ENCODE peak calls at places on chromosomes 11 and 22, in nine cellular contexts. Y is spleen; J is CD8-positive, alpha-beta T cell; M is mammary epithelial cell; K is AG04449; G is tibial nerve; E is H1; O is dorsolateral prefrontal cortex; B is HCT116. F is an unnamed sample.
A peak's percentile ranks its signal among the peaks of the same experiment; 100 is the strongest.

GRCh38 chr11:44945639-44946038 is 5.0 kb downstream of the TP53I11 start:
- DNase-seq in Y (peak; percentile 82), J (no peak), M (no peak), K (no peak), G (no peak), E (no peak), O (no peak), B (no peak), F (no peak)

GRCh38 chr22:20652582-20652981 is 121.3 kb upstream of the SERPIND1 start:
- DNase-seq in Y (peak; percentile 62), J (no peak), M (no peak), K (no peak), G (no peak), E (no peak), O (no peak), B (no peak), F (no peak)

GRCh38 chr11:116740741-116741140 is 32.0 kb downstream of the BUD13 start:
- DNase-seq in Y (no peak), J (no peak), M (no peak), K (no peak), G (no peak), E (no peak), O (no peak), B (no peak), F (no peak)

GRCh38 chr11:33329705-33330329 is 72.6 kb downstream of the HIPK3 start:
- DNase-seq in Y (no peak), J (peak; percentile 24), M (peak; percentile 55), K (no peak), G (no peak), E (no peak), O (peak; percentile 20), B (peak; percentile 48), F (peak; percentile 77)

GRCh38 chr11:23948831-23949230 is 548.0 kb upstream of the LUZP2 start:
- DNase-seq in Y (no peak), J (no peak), M (no peak), K (no peak), G (no peak), E (no peak), O (no peak), B (no peak), F (no peak)

GRCh38 chr11:68798221-68798813 is 43.4 kb downstream of the CPT1A start:
- DNase-seq in Y (peak; percentile 79), J (peak; percentile 16), M (no peak), K (no peak), G (no peak), E (peak; percentile 89), O (no peak), B (no peak), F (peak; percentile 14)

GRCh38 chr11:120316880-120317688 is 8.0 kb upstream of the TLCD5 start:
- DNase-seq in Y (no peak), J (no peak), M (peak; percentile 89), K (no peak), G (peak; percentile 23), E (no peak), O (no peak), B (no peak), F (peak; percentile 98)

GRCh38 chr11:45278721-45279120 is 7.4 kb downstream of the SYT13 start:
- DNase-seq in Y (no peak), J (no peak), M (no peak), K (no peak), G (no peak), E (no peak), O (no peak), B (no peak), F (no peak)

GRCh38 chr22:30969532-30970355 is 679 bp downstream of the TUG1 start:
- DNase-seq in Y (no peak), J (peak; percentile 19), M (peak; percentile 39), K (no peak), G (no peak), E (no peak), O (peak; percentile 21), B (no peak), F (peak; percentile 54)

GRCh38 chr11:16945671-16946469 is 68.3 kb downstream of the PLEKHA7 start:
- DNase-seq in Y (peak; percentile 81), J (peak; percentile 4), M (peak; percentile 65), K (peak; percentile 2), G (no peak), E (peak; percentile 69), O (peak; percentile 54), B (peak; percentile 51), F (peak; percentile 77)

GRCh38 chr11:130737866-130738431 is 178.3 kb downstream of the SNX19 start:
- DNase-seq in Y (peak; percentile 47), J (no peak), M (no peak), K (peak; percentile 57), G (no peak), E (no peak), O (no peak), B (no peak), F (peak; percentile 46)

GRCh38 chr11:40445391-40445790 is 1014.1 kb downstream of the LRRC4C start:
- DNase-seq in Y (no peak), J (no peak), M (no peak), K (no peak), G (no peak), E (no peak), O (no peak), B (no peak), F (no peak)

GRCh38 chr11:29485641-29486040 is 531.2 kb downstream of the KCNA4 start:
- DNase-seq in Y (no peak), J (no peak), M (no peak), K (no peak), G (no peak), E (no peak), O (no peak), B (no peak), F (no peak)

GRCh38 chr11:71301858-71302533 is 49.6 kb upstream of the SHANK2 start:
- DNase-seq in Y (peak; percentile 33), J (no peak), M (no peak), K (no peak), G (no peak), E (peak; percentile 39), O (no peak), B (no peak), F (no peak)

DNA sequence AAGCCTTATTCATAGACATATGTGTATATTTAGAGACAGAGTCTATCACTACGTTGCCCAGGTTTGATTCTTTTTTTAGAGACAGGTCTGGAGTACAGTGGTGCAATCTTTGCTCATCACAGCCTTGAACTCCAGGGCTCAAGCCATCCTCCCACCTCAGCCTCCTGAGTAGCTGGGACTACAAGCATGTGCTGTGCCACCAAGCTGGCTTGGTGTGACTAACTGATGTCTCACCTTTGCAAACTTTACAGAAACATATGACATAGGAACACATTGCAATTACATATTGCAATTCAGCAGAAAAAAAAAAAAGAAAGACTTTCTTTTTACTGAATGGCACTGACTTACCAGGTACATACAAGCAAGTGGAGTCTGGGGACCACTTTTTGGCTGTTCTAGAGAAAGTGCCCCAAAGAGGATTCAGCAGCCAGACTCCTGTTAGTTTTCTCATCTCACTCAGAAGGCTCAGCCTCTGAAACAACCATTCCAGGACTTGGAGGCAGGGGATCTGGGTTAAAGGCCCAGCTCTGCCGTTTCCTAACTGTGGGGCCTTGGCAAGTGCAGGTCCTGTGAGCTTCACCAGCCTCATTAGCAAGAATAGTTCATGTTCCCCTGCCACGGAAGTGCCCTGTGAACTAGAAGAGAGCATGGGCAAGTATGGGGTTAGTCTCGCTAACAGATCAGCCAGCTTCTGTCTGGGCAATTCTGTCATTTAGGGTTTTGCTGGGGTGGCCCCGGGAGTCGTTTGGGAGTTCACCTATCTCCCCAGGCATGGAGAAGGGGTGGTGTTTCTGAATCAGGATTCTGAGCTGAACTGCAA is 11.2 kb upstream of the NFAM1 start:
- DNase-seq in Y (no peak), J (no peak), M (no peak), K (no peak), G (no peak), E (no peak), O (no peak), B (no peak), F (peak; percentile 30)
- H3K4me3 ChIP-seq in Y (no peak overlapping the region), J (peak overlapping the region; percentile 47), M (no peak overlapping the region), K (no peak overlapping the region), G (no peak overlapping the region), E (peak overlapping the region; percentile 54), O (peak overlapping the region; percentile 71), B (peak overlapping the region; percentile 49), F (no peak overlapping the region)

GRCh38 chr11:77094841-77095365 is 7.7 kb upstream of the OMP start:
- DNase-seq in Y (no peak), J (no peak), M (no peak), K (no peak), G (no peak), E (no peak), O (no peak), B (no peak), F (no peak)
- TF ChIP-seq CTCF in Y (no peak), J (no peak), M (peak; percentile 17), K (no peak), G (no peak), E (no peak), O (no peak), B (no peak), F (no peak)

GRCh38 chr22:25644122-25644521 is 79.6 kb downstream of the GRK3 start:
- DNase-seq in Y (no peak), J (no peak), M (no peak), K (no peak), G (no peak), E (no peak), O (no peak), B (no peak), F (no peak)

GRCh38 chr22:25645964-25646363 is 81.5 kb downstream of the GRK3 start:
- DNase-seq in Y (no peak), J (no peak), M (peak; percentile 58), K (no peak), G (no peak), E (no peak), O (no peak), B (no peak), F (peak; percentile 53)

GRCh38 chr22:25643232-25644000 is 78.9 kb downstream of the GRK3 start:
- DNase-seq in Y (no peak), J (no peak), M (no peak), K (no peak), G (no peak), E (no peak), O (no peak), B (no peak), F (no peak)

GRCh38 chr22:25641650-25642049 is 77.2 kb downstream of the GRK3 start:
- DNase-seq in Y (no peak), J (no peak), M (no peak), K (no peak), G (no peak), E (no peak), O (no peak), B (no peak), F (no peak)

GRCh38 chr22:25645266-25645665 is 80.8 kb downstream of the GRK3 start:
- DNase-seq in Y (no peak), J (no peak), M (no peak), K (no peak), G (no peak), E (no peak), O (no peak), B (no peak), F (no peak)
- H3K4me3 ChIP-seq in Y (no peak overlapping the region), J (no peak overlapping the region), M (no peak overlapping the region), K (no peak overlapping the region), G (no peak overlapping the region), E (no peak overlapping the region), O (no peak overlapping the region), B (no peak overlapping the region), F (no peak overlapping the region)

DNA sequence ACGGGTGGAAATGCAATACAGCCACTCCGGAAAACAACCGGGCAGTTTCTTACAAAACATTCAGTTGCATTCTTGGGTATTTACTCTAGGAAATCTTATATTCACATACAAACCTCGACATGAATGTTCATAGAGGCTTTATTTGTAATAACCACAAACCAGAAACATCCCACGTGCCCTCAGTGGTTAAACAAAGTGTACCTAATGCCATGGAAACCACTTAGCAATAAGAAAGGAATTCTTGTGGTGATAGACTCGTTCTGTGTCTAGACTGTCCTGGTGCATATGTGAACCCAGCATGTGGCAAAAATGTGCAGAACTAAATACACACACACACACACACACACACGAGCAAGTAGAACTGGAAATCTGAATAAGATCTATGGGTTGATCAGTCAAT is 1073.3 kb downstream of the TBC1D22A start:
- DNase-seq in Y (no peak), J (no peak), M (peak; percentile 71), K (peak; percentile 38), G (no peak), E (no peak), O (no peak), B (peak; percentile 18), F (peak; percentile 46)
- TF ChIP-seq CTCF in Y (no peak), J (no peak), M (no peak), K (no peak), G (no peak), E (no peak), O (no peak), B (no peak), F (no peak)